ENCODE peak calls at places on chromosomes 3 and 15, in eight cellular contexts. F, A, H, R, N, Q, U and P are unnamed samples.

GRCh38 chr15:77538793-77539487 is 93.8 kb downstream of the LINGO1 start:
- DNase-seq in R (no peak), N (no peak), U (no peak), A (no peak), Q (no peak), H (no peak), F (no peak), P (no peak)

GRCh38 chr3:65894679-65895078 is 144.0 kb downstream of the MAGI1 start:
- DNase-seq in N (no peak), F (peak; percentile 48), H (peak; percentile 80), R (no peak), U (no peak), A (no peak), Q (peak; percentile 76), P (no peak)

GRCh38 chr3:68893600-68894239 is 38.6 kb downstream of the TAFA4 start:
- DNase-seq in R (peak; percentile 47), F (peak; percentile 39), U (no peak), N (no peak), H (peak; percentile 4), A (no peak), Q (peak; percentile 38), P (no peak)

GRCh38 chr3:8734908-8735307 is 1.3 kb downstream of the CAV3 start:
- DNase-seq in N (no peak), A (no peak), F (no peak), U (no peak), Q (no peak), R (no peak), H (no peak), P (no peak)

GRCh38 chr15:88113909-88114308 is 142.6 kb downstream of the NTRK3 start:
- DNase-seq in R (no peak), H (peak; percentile 2), U (no peak), N (no peak), Q (peak; percentile 68), F (peak; percentile 43), A (no peak), P (no peak)

GRCh38 chr15:68469162-68470048 is 37.4 kb upstream of the ITGA11 start:
- DNase-seq in R (no peak), A (no peak), F (no peak), H (no peak), N (no peak), Q (peak; percentile 60), U (no peak), P (no peak)

GRCh38 chr15:85297537-85297936 is 82.9 kb upstream of the AKAP13 start:
- DNase-seq in H (no peak), F (no peak), N (no peak), Q (no peak), A (no peak), R (no peak), U (no peak), P (no peak)

GRCh38 chr3:143081844-143082778 is 37.5 kb upstream of the CHST2 start:
- DNase-seq in R (peak; percentile 39), U (no peak), Q (no peak), N (no peak), H (no peak), A (no peak), F (no peak), P (no peak)

GRCh38 chr3:171781711-171782127 is 28.6 kb downstream of the PLD1 start:
- DNase-seq in A (no peak), Q (no peak), H (no peak), N (no peak), U (no peak), F (no peak), R (no peak), P (no peak)

GRCh38 chr15:74821790-74822158 is 4.7 kb upstream of the CPLX3 start:
- DNase-seq in N (no peak), H (no peak), F (no peak), Q (no peak), U (no peak), A (no peak), R (no peak), P (no peak)

GRCh38 chr15:70589221-70589620 is 174.1 kb downstream of the UACA start:
- DNase-seq in R (no peak), N (no peak), Q (peak; percentile 83), A (no peak), H (peak; percentile 88), F (peak; percentile 77), U (no peak), P (no peak)

GRCh38 chr3:188150982-188151381 is 3.0 kb upstream of the LPP start:
- DNase-seq in U (no peak), N (no peak), F (peak; percentile 14), H (no peak), A (no peak), R (no peak), Q (no peak), P (no peak)

GRCh38 chr3:196599734-196600128 is 31.3 kb downstream of the FBXO45 start:
- DNase-seq in U (no peak), H (no peak), A (no peak), Q (no peak), F (no peak), N (no peak), R (no peak), P (no peak)

GRCh38 chr15:26318689-26319088 is 454.2 kb downstream of the GABRB3 start:
- DNase-seq in Q (no peak), U (no peak), N (no peak), A (no peak), R (no peak), H (no peak), F (no peak), P (no peak)

GRCh38 chr3:40381904-40382616 is 4.9 kb upstream of the ENTPD3 start:
- DNase-seq in N (no peak), R (no peak), H (no peak), Q (no peak), F (no peak), A (no peak), U (no peak), P (no peak)

GRCh38 chr3:133578548-133579191 is 5.2 kb downstream of the CDV3 start:
- DNase-seq in A (no peak), H (no peak), R (no peak), Q (peak; percentile 30), F (peak; percentile 65), N (no peak), U (no peak), P (no peak)

GRCh38 chr3:197372076-197372661 is 73.8 kb upstream of the DLG1 start:
- DNase-seq in R (no peak), N (no peak), U (no peak), F (peak; percentile 92), H (peak; percentile 78), Q (peak; percentile 87), A (no peak), P (no peak)

GRCh38 chr3:124467980-124468902 is 262.0 kb upstream of the UMPS start:
- DNase-seq in N (peak; percentile 61), F (peak; percentile 48), A (peak; percentile 22), Q (peak; percentile 85), H (no peak), U (peak; percentile 57), R (peak; percentile 20), P (peak; percentile 49)

GRCh38 chr15:33283603-33284002 is 27.2 kb upstream of the RYR3 start:
- DNase-seq in R (no peak), F (no peak), N (no peak), Q (no peak), A (no peak), H (no peak), U (no peak), P (no peak)

GRCh38 chr15:90750186-90750585 is 33.0 kb downstream of the BLM start:
- DNase-seq in H (no peak), Q (no peak), F (no peak), R (peak; percentile 11), U (no peak), A (no peak), N (no peak), P (no peak)

GRCh38 chr15:99566157-99566900 is 545 bp downstream of the MEF2A start:
- DNase-seq in R (peak; percentile 72), A (peak; percentile 19), N (peak; percentile 37), Q (peak; percentile 65), H (no peak), F (peak; percentile 19), U (peak; percentile 39), P (peak; percentile 66)

GRCh38 chr3:76044601-76045600 is 259.6 kb upstream of the ZNF717 start:
- DNase-seq in Q (peak; percentile 6), R (no peak), N (peak; percentile 11), A (peak; percentile 3), U (peak; percentile 37), H (no peak), F (peak; percentile 49), P (peak; percentile 29)

GRCh38 chr3:129474986-129475804 is 35.2 kb downstream of the IFT122 start:
- DNase-seq in Q (no peak), U (no peak), H (no peak), R (no peak), F (no peak), A (no peak), N (no peak), P (no peak)